ENCODE peak calls at places on chromosomes 12 and 14, in five cellular contexts. One of them, this sample, is unnamed.

GRCh38 chr12:6774557-6775062 is 2.3 kb downstream of the LAG3 start:
- DNase-seq in trophoblast cell: no peak
- DNase-seq in neuronal stem cell: no peak
- DNase-seq in H9: no peak
- DNase-seq in mesendoderm: no peak
- DNase-seq in this sample: no peak

GRCh38 chr12:69570000-69570516 is 15.2 kb upstream of the CCT2 start:
- DNase-seq in neuronal stem cell: no peak
- DNase-seq in trophoblast cell: no peak
- DNase-seq in H9: no peak
- DNase-seq in mesendoderm: no peak
- DNase-seq in this sample: no peak

GRCh38 chr12:29844667-29845066 is 60.9 kb upstream of the TMTC1 start:
- DNase-seq in neuronal stem cell: no peak
- DNase-seq in H9: no peak
- DNase-seq in mesendoderm: no peak
- DNase-seq in trophoblast cell: no peak
- DNase-seq in this sample: no peak

GRCh38 chr14:74401504-74402241 is 24.3 kb downstream of the SYNDIG1L start:
- DNase-seq in H9: peak
- DNase-seq in neuronal stem cell: no peak
- DNase-seq in trophoblast cell: peak
- DNase-seq in mesendoderm: peak
- DNase-seq in this sample: no peak

GRCh38 chr14:30710870-30711269 is 88.8 kb downstream of the SCFD1 start:
- DNase-seq in neuronal stem cell: no peak
- DNase-seq in trophoblast cell: no peak
- DNase-seq in H9: no peak
- DNase-seq in mesendoderm: no peak
- DNase-seq in this sample: no peak

GRCh38 chr12:130752692-130753230 is 36.7 kb upstream of the RIMBP2 start:
- DNase-seq in neuronal stem cell: peak
- DNase-seq in trophoblast cell: no peak
- DNase-seq in mesendoderm: peak
- DNase-seq in H9: peak
- DNase-seq in this sample: peak

GRCh38 chr14:81981311-81981675 is 447.6 kb upstream of the SEL1L start:
- DNase-seq in H9: no peak
- DNase-seq in neuronal stem cell: no peak
- DNase-seq in trophoblast cell: no peak
- DNase-seq in mesendoderm: no peak
- DNase-seq in this sample: no peak

GRCh38 chr12:105799103-105799502 is 339.7 kb downstream of the NUAK1 start:
- DNase-seq in H9: no peak
- DNase-seq in mesendoderm: no peak
- DNase-seq in trophoblast cell: no peak
- DNase-seq in neuronal stem cell: no peak
- DNase-seq in this sample: no peak

GRCh38 chr14:50726372-50727107 is 58.4 kb upstream of the SAV1 start:
- DNase-seq in H9: no peak
- DNase-seq in neuronal stem cell: no peak
- DNase-seq in mesendoderm: no peak
- DNase-seq in trophoblast cell: no peak
- DNase-seq in this sample: no peak

GRCh38 chr12:49553512-49554088 is 14.3 kb downstream of the MCRS1 start:
- DNase-seq in trophoblast cell: no peak
- DNase-seq in mesendoderm: peak
- DNase-seq in neuronal stem cell: no peak
- DNase-seq in H9: no peak
- DNase-seq in this sample: no peak

GRCh38 chr12:103742349-103742784 is 98.7 kb downstream of the NT5DC3 start:
- DNase-seq in H9: no peak
- DNase-seq in trophoblast cell: no peak
- DNase-seq in mesendoderm: no peak
- DNase-seq in neuronal stem cell: no peak
- DNase-seq in this sample: no peak

GRCh38 chr14:55333785-55334485 is 62.7 kb downstream of the FBXO34 start:
- DNase-seq in trophoblast cell: no peak
- DNase-seq in mesendoderm: peak
- DNase-seq in neuronal stem cell: no peak
- DNase-seq in H9: no peak
- DNase-seq in this sample: no peak

GRCh38 chr12:76685246-76685678 is 78.7 kb upstream of the ZDHHC17 start:
- DNase-seq in neuronal stem cell: no peak
- DNase-seq in H9: peak
- DNase-seq in mesendoderm: peak
- DNase-seq in trophoblast cell: no peak
- DNase-seq in this sample: no peak

GRCh38 chr14:73809386-73809785 is 42.2 kb upstream of the PTGR2 start:
- DNase-seq in neuronal stem cell: no peak
- DNase-seq in H9: no peak
- DNase-seq in trophoblast cell: no peak
- DNase-seq in mesendoderm: no peak
- DNase-seq in this sample: no peak

GRCh38 chr12:68094195-68094594 is 65.3 kb downstream of the IFNG start:
- DNase-seq in neuronal stem cell: no peak
- DNase-seq in mesendoderm: no peak
- DNase-seq in trophoblast cell: no peak
- DNase-seq in H9: no peak
- DNase-seq in this sample: no peak

GRCh38 chr14:28766505-28767238 is at the start of gene FOXG1:
- DNase-seq in trophoblast cell: no peak
- DNase-seq in neuronal stem cell: peak
- DNase-seq in H9: peak
- DNase-seq in mesendoderm: peak
- DNase-seq in this sample: peak

GRCh38 chr14:32821989-32822653 is 116.6 kb upstream of the NPAS3 start:
- DNase-seq in neuronal stem cell: no peak
- DNase-seq in mesendoderm: no peak
- DNase-seq in H9: no peak
- DNase-seq in trophoblast cell: no peak
- DNase-seq in this sample: no peak

GRCh38 chr14:25381498-25381897 is 331.6 kb upstream of the STXBP6 start:
- DNase-seq in mesendoderm: peak
- DNase-seq in neuronal stem cell: no peak
- DNase-seq in H9: no peak
- DNase-seq in trophoblast cell: no peak
- DNase-seq in this sample: no peak

GRCh38 chr12:33942172-33942571 is 80.1 kb upstream of the ALG10 start:
- DNase-seq in H9: no peak
- DNase-seq in mesendoderm: peak
- DNase-seq in trophoblast cell: no peak
- DNase-seq in neuronal stem cell: no peak
- DNase-seq in this sample: no peak

GRCh38 chr12:107320031-107320928 is 226.9 kb upstream of the CRY1 start:
- DNase-seq in trophoblast cell: peak
- DNase-seq in H9: peak
- DNase-seq in mesendoderm: peak
- DNase-seq in neuronal stem cell: no peak
- DNase-seq in this sample: no peak

GRCh38 chr14:94113490-94113889 is 3.0 kb downstream of the IFI27 start:
- DNase-seq in neuronal stem cell: no peak
- DNase-seq in trophoblast cell: no peak
- DNase-seq in mesendoderm: no peak
- DNase-seq in H9: peak
- DNase-seq in this sample: no peak

GRCh38 chr14:102341566-102341965 is 21.1 kb downstream of the CINP start:
- DNase-seq in trophoblast cell: no peak
- DNase-seq in mesendoderm: no peak
- DNase-seq in neuronal stem cell: no peak
- DNase-seq in H9: no peak
- DNase-seq in this sample: no peak

GRCh38 chr12:126337556-126337955 is 1272.3 kb downstream of the AACS start:
- DNase-seq in H9: no peak
- DNase-seq in mesendoderm: peak
- DNase-seq in neuronal stem cell: no peak
- DNase-seq in trophoblast cell: no peak
- DNase-seq in this sample: no peak

GRCh38 chr12:58529897-58530296 is 390.4 kb downstream of the LRIG3 start:
- DNase-seq in H9: no peak
- DNase-seq in trophoblast cell: no peak
- DNase-seq in neuronal stem cell: no peak
- DNase-seq in mesendoderm: no peak
- DNase-seq in this sample: no peak

GRCh38 chr14:95307402-95308041 is 12.2 kb downstream of the CLMN start:
- DNase-seq in trophoblast cell: peak
- DNase-seq in mesendoderm: peak
- DNase-seq in neuronal stem cell: no peak
- DNase-seq in H9: no peak
- DNase-seq in this sample: no peak

GRCh38 chr12:3223601-3224529 is 146.7 kb downstream of the TSPAN9 start:
- DNase-seq in neuronal stem cell: no peak
- DNase-seq in trophoblast cell: no peak
- DNase-seq in mesendoderm: no peak
- DNase-seq in H9: no peak
- DNase-seq in this sample: no peak

GRCh38 chr14:34060747-34061050 is 109.8 kb upstream of the EGLN3 start:
- DNase-seq in trophoblast cell: peak
- DNase-seq in neuronal stem cell: no peak
- DNase-seq in H9: no peak
- DNase-seq in mesendoderm: peak
- DNase-seq in this sample: no peak

GRCh38 chr14:33932526-33933292 is 18.2 kb downstream of the EGLN3 start:
- DNase-seq in H9: no peak
- DNase-seq in neuronal stem cell: peak
- DNase-seq in trophoblast cell: no peak
- DNase-seq in mesendoderm: no peak
- DNase-seq in this sample: no peak

GRCh38 chr14:77059276-77059934 is 30.9 kb upstream of the IRF2BPL start:
- DNase-seq in neuronal stem cell: no peak
- DNase-seq in H9: peak
- DNase-seq in trophoblast cell: peak
- DNase-seq in mesendoderm: peak
- DNase-seq in this sample: no peak

GRCh38 chr12:25730489-25731349 is 177.6 kb upstream of the LMNTD1 start:
- DNase-seq in mesendoderm: peak
- DNase-seq in trophoblast cell: peak
- DNase-seq in neuronal stem cell: no peak
- DNase-seq in H9: no peak
- DNase-seq in this sample: no peak
- H3K18ac ChIP-seq in mesendoderm: no peak
- H3K18ac ChIP-seq in trophoblast cell: no peak
- H3K18ac ChIP-seq in neuronal stem cell: no peak
- H3K18ac ChIP-seq in H9: no peak
- H3K18ac ChIP-seq in this sample: no peak

DNA sequence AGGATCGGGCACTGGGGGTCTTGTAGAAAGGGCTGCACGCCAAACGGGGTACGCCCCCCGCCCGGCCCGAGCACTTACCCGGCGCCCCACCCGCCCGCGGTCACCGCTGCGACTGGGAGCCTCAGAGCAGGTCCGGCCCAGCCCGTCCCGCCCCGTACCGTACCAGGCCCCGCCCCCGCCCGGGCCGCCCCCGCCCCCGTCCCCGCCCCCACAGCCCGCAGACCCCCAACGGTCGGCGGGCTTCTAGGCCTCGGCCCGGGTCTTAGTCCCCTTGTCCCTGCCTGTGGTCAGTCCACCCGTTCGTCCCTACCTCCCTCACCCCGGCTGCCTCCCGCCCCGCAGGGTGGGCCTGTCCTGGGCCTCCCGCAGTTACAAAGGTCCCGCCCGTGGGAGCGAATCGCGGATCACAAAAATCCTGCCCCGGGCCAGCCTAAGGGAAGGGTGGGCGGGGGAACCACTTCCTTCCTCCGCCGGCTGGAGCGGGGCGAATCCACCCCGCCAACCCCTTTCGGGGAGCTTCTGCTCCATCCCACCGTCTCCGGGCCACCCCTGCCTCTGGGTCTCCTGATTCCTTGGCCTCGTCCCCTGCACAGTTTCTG is at the start of gene HVCN1:
- DNase-seq in trophoblast cell: no peak
- DNase-seq in H9: peak
- DNase-seq in neuronal stem cell: peak
- DNase-seq in mesendoderm: no peak
- DNase-seq in this sample: peak
- H3K18ac ChIP-seq in trophoblast cell: no peak
- H3K18ac ChIP-seq in H9: peak
- H3K18ac ChIP-seq in neuronal stem cell: peak
- H3K18ac ChIP-seq in mesendoderm: peak
- H3K18ac ChIP-seq in this sample: peak

GRCh38 chr14:80477388-80478160 is 266.3 kb upstream of the DIO2 start:
- DNase-seq in neuronal stem cell: no peak
- DNase-seq in H9: no peak
- DNase-seq in mesendoderm: no peak
- DNase-seq in trophoblast cell: no peak
- DNase-seq in this sample: no peak
- H3K18ac ChIP-seq in neuronal stem cell: no peak
- H3K18ac ChIP-seq in H9: no peak
- H3K18ac ChIP-seq in mesendoderm: no peak
- H3K18ac ChIP-seq in trophoblast cell: no peak
- H3K18ac ChIP-seq in this sample: no peak

DNA sequence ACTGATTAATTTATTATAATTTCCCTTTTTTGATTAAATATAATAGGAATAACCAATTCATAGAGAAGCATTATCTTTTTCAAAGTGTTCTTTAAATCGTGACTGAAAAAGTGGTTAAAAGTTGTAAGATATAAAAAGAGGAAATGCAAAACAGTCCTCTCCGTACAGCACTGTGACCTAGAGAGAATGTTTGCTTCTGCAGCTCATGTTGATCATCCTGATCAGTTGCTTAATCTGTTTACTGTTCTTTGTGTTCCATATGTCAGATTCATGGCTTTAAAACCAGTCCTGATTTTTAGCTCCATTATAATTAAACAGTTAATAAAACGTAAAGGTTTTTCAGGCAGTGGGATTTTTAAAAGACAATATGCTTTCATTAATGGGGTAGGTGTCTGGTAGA is 4.7 kb downstream of the TTC8 start:
- DNase-seq in neuronal stem cell: no peak
- DNase-seq in H9: no peak
- DNase-seq in mesendoderm: no peak
- DNase-seq in trophoblast cell: no peak
- DNase-seq in this sample: no peak
- H3K18ac ChIP-seq in neuronal stem cell: no peak
- H3K18ac ChIP-seq in H9: no peak
- H3K18ac ChIP-seq in mesendoderm: no peak
- H3K18ac ChIP-seq in trophoblast cell: no peak
- H3K18ac ChIP-seq in this sample: no peak

GRCh38 chr14:19917243-19917642 is 3.2 kb upstream of the OR4K5 start:
- DNase-seq in H9: no peak
- DNase-seq in trophoblast cell: no peak
- DNase-seq in mesendoderm: no peak
- DNase-seq in neuronal stem cell: no peak
- DNase-seq in this sample: no peak

GRCh38 chr14:19920021-19920657 is at the start of gene OR4K5:
- DNase-seq in H9: no peak
- DNase-seq in mesendoderm: no peak
- DNase-seq in trophoblast cell: no peak
- DNase-seq in neuronal stem cell: no peak
- DNase-seq in this sample: no peak

GRCh38 chr14:19918553-19919264 is 1.7 kb upstream of the OR4K5 start:
- DNase-seq in H9: no peak
- DNase-seq in trophoblast cell: no peak
- DNase-seq in neuronal stem cell: no peak
- DNase-seq in mesendoderm: no peak
- DNase-seq in this sample: no peak

GRCh38 chr14:19917955-19918518 is 2.4 kb upstream of the OR4K5 start:
- DNase-seq in neuronal stem cell: no peak
- DNase-seq in trophoblast cell: no peak
- DNase-seq in mesendoderm: no peak
- DNase-seq in H9: no peak
- DNase-seq in this sample: no peak
- H3K18ac ChIP-seq in neuronal stem cell: no peak
- H3K18ac ChIP-seq in trophoblast cell: no peak
- H3K18ac ChIP-seq in mesendoderm: no peak
- H3K18ac ChIP-seq in H9: no peak
- H3K18ac ChIP-seq in this sample: no peak

GRCh38 chr14:68784995-68785816 is 7.7 kb downstream of the ZFP36L1 start:
- DNase-seq in neuronal stem cell: no peak
- DNase-seq in mesendoderm: no peak
- DNase-seq in H9: no peak
- DNase-seq in trophoblast cell: peak
- DNase-seq in this sample: no peak
- H3K18ac ChIP-seq in neuronal stem cell: no peak
- H3K18ac ChIP-seq in mesendoderm: no peak
- H3K18ac ChIP-seq in H9: no peak
- H3K18ac ChIP-seq in trophoblast cell: no peak
- H3K18ac ChIP-seq in this sample: no peak

This sample was measured in H1.